ENCODE peak calls at places on chromosomes 13 and 19, in five cellular contexts. One of them, this sample, is unnamed.
A peak's percentile ranks its signal among the peaks of the same experiment; 100 is the strongest.

GRCh38 chr19:15404097-15404779 is 14.6 kb downstream of the AKAP8L start:
- DNase-seq in fibroblast of lung: no peak
- DNase-seq in uterus: no peak
- DNase-seq in OCI-LY7: no peak
- DNase-seq in cardiac fibroblast: no peak
- DNase-seq in this sample: no peak

GRCh38 chr13:51027644-51028043 is 83.4 kb downstream of the C13orf42 start:
- DNase-seq in OCI-LY7: no peak
- DNase-seq in fibroblast of lung: no peak
- DNase-seq in uterus: no peak
- DNase-seq in cardiac fibroblast: no peak
- DNase-seq in this sample: no peak

GRCh38 chr19:1079566-1080111 is 12.7 kb downstream of the ARHGAP45 start:
- DNase-seq in uterus: no peak
- DNase-seq in fibroblast of lung: no peak
- DNase-seq in cardiac fibroblast: no peak
- DNase-seq in OCI-LY7: no peak
- DNase-seq in this sample: no peak

GRCh38 chr19:38743394-38744297 is 628 bp downstream of the CAPN12 start:
- DNase-seq in uterus: no peak
- DNase-seq in OCI-LY7: no peak
- DNase-seq in fibroblast of lung: no peak
- DNase-seq in cardiac fibroblast: no peak
- DNase-seq in this sample: no peak

GRCh38 chr13:102707465-102707864 is 12.6 kb upstream of the METTL21C start:
- DNase-seq in cardiac fibroblast: peak; percentile 68
- DNase-seq in uterus: no peak
- DNase-seq in OCI-LY7: no peak
- DNase-seq in fibroblast of lung: peak; percentile 91
- DNase-seq in this sample: peak; percentile 65

GRCh38 chr19:5083547-5083965 is 114.6 kb downstream of the KDM4B start:
- DNase-seq in OCI-LY7: no peak
- DNase-seq in cardiac fibroblast: no peak
- DNase-seq in fibroblast of lung: no peak
- DNase-seq in uterus: peak; percentile 64
- DNase-seq in this sample: no peak

GRCh38 chr13:84208251-84208650 is 326.0 kb upstream of the SLITRK1 start:
- DNase-seq in OCI-LY7: no peak
- DNase-seq in fibroblast of lung: no peak
- DNase-seq in cardiac fibroblast: no peak
- DNase-seq in uterus: no peak
- DNase-seq in this sample: no peak

GRCh38 chr19:40921005-40921897 is 39.2 kb upstream of the CYP2A7 start:
- DNase-seq in cardiac fibroblast: no peak
- DNase-seq in OCI-LY7: no peak
- DNase-seq in fibroblast of lung: no peak
- DNase-seq in uterus: no peak
- DNase-seq in this sample: no peak

GRCh38 chr13:61918841-61919240 is 503.2 kb upstream of the PCDH20 start:
- DNase-seq in OCI-LY7: no peak
- DNase-seq in fibroblast of lung: no peak
- DNase-seq in cardiac fibroblast: no peak
- DNase-seq in uterus: no peak
- DNase-seq in this sample: no peak

GRCh38 chr19:38251564-38252051 is 4.6 kb downstream of the PPP1R14A start:
- DNase-seq in OCI-LY7: no peak
- DNase-seq in uterus: peak; percentile 55
- DNase-seq in fibroblast of lung: no peak
- DNase-seq in cardiac fibroblast: peak; percentile 40
- DNase-seq in this sample: no peak

GRCh38 chr13:42329239-42329638 is 57.3 kb downstream of the AKAP11 start:
- DNase-seq in cardiac fibroblast: no peak
- DNase-seq in uterus: no peak
- DNase-seq in OCI-LY7: no peak
- DNase-seq in fibroblast of lung: no peak
- DNase-seq in this sample: no peak

GRCh38 chr19:7603919-7604318 is 8.3 kb downstream of the CAMSAP3 start:
- DNase-seq in cardiac fibroblast: no peak
- DNase-seq in uterus: no peak
- DNase-seq in fibroblast of lung: no peak
- DNase-seq in OCI-LY7: no peak
- DNase-seq in this sample: no peak

GRCh38 chr13:33676045-33676699 is 141.8 kb upstream of the RFC3 start:
- DNase-seq in cardiac fibroblast: peak; percentile 22
- DNase-seq in fibroblast of lung: no peak
- DNase-seq in uterus: no peak
- DNase-seq in OCI-LY7: no peak
- DNase-seq in this sample: no peak

GRCh38 chr19:11191934-11192333 is 5.4 kb downstream of the KANK2 start:
- DNase-seq in cardiac fibroblast: no peak
- DNase-seq in fibroblast of lung: no peak
- DNase-seq in uterus: no peak
- DNase-seq in OCI-LY7: peak; percentile 96
- DNase-seq in this sample: no peak

GRCh38 chr19:5958074-5958850 is 19.7 kb downstream of the RANBP3 start:
- DNase-seq in fibroblast of lung: no peak
- DNase-seq in uterus: no peak
- DNase-seq in cardiac fibroblast: no peak
- DNase-seq in OCI-LY7: no peak
- DNase-seq in this sample: no peak

GRCh38 chr13:112181336-112182051 is 114.5 kb downstream of the SOX1 start:
- DNase-seq in OCI-LY7: no peak
- DNase-seq in cardiac fibroblast: no peak
- DNase-seq in fibroblast of lung: no peak
- DNase-seq in uterus: no peak
- DNase-seq in this sample: no peak

GRCh38 chr13:44188257-44188656 is 185.4 kb upstream of the SERP2 start:
- DNase-seq in OCI-LY7: no peak
- DNase-seq in cardiac fibroblast: peak; percentile 72
- DNase-seq in fibroblast of lung: peak; percentile 74
- DNase-seq in uterus: no peak
- DNase-seq in this sample: no peak

GRCh38 chr19:7888145-7888825 is at the start of gene LRRC8E:
- DNase-seq in uterus: no peak
- DNase-seq in cardiac fibroblast: peak; percentile 62
- DNase-seq in fibroblast of lung: peak; percentile 72
- DNase-seq in OCI-LY7: no peak
- DNase-seq in this sample: peak; percentile 27

DNA sequence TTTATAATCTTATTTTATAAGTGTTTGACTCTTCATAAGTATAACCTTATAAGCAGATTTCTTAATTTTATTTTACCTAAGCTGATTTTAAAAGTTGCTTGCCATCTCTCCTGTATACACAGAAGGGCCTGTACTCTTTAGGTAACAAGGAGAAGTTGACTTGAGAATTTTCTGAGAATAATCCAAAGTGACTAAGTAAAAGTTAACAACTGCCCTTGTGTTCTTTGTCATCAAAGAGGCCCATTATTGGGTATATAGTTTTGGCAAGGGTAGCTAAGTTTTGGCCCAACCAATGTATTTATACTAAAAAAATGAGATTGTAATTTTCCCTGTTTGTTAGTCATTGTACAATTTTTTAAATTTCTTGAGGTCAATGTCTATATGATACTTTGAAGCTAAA is 3.2 kb downstream of the LCP1 start:
- DNase-seq in OCI-LY7: no peak
- DNase-seq in uterus: no peak
- DNase-seq in cardiac fibroblast: no peak
- DNase-seq in fibroblast of lung: no peak
- DNase-seq in this sample: no peak
- H3K4me3 ChIP-seq in OCI-LY7: peak overlapping the region; percentile 92
- H3K4me3 ChIP-seq in uterus: no peak overlapping the region
- H3K4me3 ChIP-seq in cardiac fibroblast: no peak overlapping the region
- H3K4me3 ChIP-seq in fibroblast of lung: no peak overlapping the region
- H3K4me3 ChIP-seq in this sample: no peak overlapping the region

GRCh38 chr13:70623260-70623659 is 515.0 kb upstream of the KLHL1 start:
- DNase-seq in OCI-LY7: peak; percentile 9
- DNase-seq in fibroblast of lung: peak; percentile 3
- DNase-seq in cardiac fibroblast: peak; percentile 31
- DNase-seq in uterus: no peak
- DNase-seq in this sample: no peak
- TF ChIP-seq CTCF in OCI-LY7: peak; percentile 83
- TF ChIP-seq CTCF in fibroblast of lung: no peak
- TF ChIP-seq CTCF in cardiac fibroblast: peak; percentile 24
- TF ChIP-seq CTCF in uterus: no peak
- TF ChIP-seq CTCF in this sample: no peak

GRCh38 chr13:23751195-23751594 is 138.0 kb downstream of the MIPEP start:
- DNase-seq in uterus: no peak
- DNase-seq in fibroblast of lung: peak; percentile 33
- DNase-seq in OCI-LY7: no peak
- DNase-seq in cardiac fibroblast: peak; percentile 64
- DNase-seq in this sample: no peak

GRCh38 chr13:23755040-23755439 is 134.2 kb downstream of the MIPEP start:
- DNase-seq in cardiac fibroblast: no peak
- DNase-seq in fibroblast of lung: no peak
- DNase-seq in OCI-LY7: no peak
- DNase-seq in uterus: no peak
- DNase-seq in this sample: no peak

GRCh38 chr13:23752111-23753001 is 136.8 kb downstream of the MIPEP start:
- DNase-seq in uterus: no peak
- DNase-seq in cardiac fibroblast: peak; percentile 53
- DNase-seq in fibroblast of lung: no peak
- DNase-seq in OCI-LY7: peak; percentile 41
- DNase-seq in this sample: no peak

GRCh38 chr13:23753523-23753922 is 135.7 kb downstream of the MIPEP start:
- DNase-seq in fibroblast of lung: peak; percentile 53
- DNase-seq in cardiac fibroblast: peak; percentile 75
- DNase-seq in uterus: no peak
- DNase-seq in OCI-LY7: no peak
- DNase-seq in this sample: peak; percentile 8

DNA sequence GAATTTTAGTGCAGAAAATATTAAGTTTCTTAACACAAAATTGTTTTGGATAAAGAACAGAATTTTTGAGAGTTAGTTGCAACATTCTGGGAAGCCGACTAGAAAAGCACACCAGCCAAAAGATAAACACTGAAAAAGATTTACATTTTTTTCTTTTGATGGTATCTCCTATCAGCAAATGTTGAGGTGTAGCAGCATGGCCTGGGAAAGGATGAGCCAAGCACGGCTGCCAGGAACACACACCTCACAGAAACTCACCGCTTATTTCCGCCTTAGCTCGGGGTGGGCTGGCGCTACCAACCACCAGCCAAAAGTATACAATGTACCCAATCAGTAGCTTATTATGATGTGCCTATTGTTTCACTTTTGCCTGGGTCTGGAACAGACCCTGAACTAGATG is 134.7 kb downstream of the MIPEP start:
- DNase-seq in uterus: no peak
- DNase-seq in fibroblast of lung: no peak
- DNase-seq in OCI-LY7: no peak
- DNase-seq in cardiac fibroblast: no peak
- DNase-seq in this sample: no peak
- H3K4me3 ChIP-seq in uterus: no peak overlapping the region
- H3K4me3 ChIP-seq in fibroblast of lung: no peak overlapping the region
- H3K4me3 ChIP-seq in OCI-LY7: no peak overlapping the region
- H3K4me3 ChIP-seq in cardiac fibroblast: no peak overlapping the region
- H3K4me3 ChIP-seq in this sample: no peak overlapping the region

DNA sequence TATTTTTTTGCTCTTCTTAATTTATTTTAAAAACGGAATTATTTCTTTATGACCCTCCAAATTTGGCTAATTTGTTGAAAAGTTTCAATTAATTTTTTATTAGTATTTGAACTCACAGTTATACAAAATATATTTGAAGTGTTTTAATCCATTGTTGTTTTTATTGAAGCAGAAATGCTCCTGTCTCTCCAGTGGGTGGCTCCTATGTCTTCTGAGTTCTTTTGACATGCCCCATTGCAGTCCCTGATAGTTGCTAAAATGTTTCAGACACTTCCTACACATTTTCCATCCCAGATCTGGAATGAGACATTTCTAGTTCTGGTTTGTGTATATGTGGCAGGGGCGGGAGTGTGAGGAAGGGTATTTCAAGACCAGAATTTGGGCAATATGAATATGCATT is 579.4 kb upstream of the PRR20A start:
- DNase-seq in fibroblast of lung: no peak
- DNase-seq in cardiac fibroblast: no peak
- DNase-seq in uterus: no peak
- DNase-seq in OCI-LY7: no peak
- DNase-seq in this sample: no peak
- TF ChIP-seq CTCF in fibroblast of lung: no peak
- TF ChIP-seq CTCF in cardiac fibroblast: no peak
- TF ChIP-seq CTCF in uterus: no peak
- TF ChIP-seq CTCF in OCI-LY7: no peak
- TF ChIP-seq CTCF in this sample: no peak

GRCh38 chr19:49155005-49155826 is at the start of gene HRC:
- DNase-seq in cardiac fibroblast: no peak
- DNase-seq in uterus: no peak
- DNase-seq in OCI-LY7: no peak
- DNase-seq in fibroblast of lung: no peak
- DNase-seq in this sample: no peak
- H3K4me3 ChIP-seq in cardiac fibroblast: no peak within 1 kb of the TSS
- H3K4me3 ChIP-seq in uterus: no peak within 1 kb of the TSS
- H3K4me3 ChIP-seq in OCI-LY7: no peak within 1 kb of the TSS
- H3K4me3 ChIP-seq in fibroblast of lung: no peak within 1 kb of the TSS
- H3K4me3 ChIP-seq in this sample: no peak within 1 kb of the TSS

DNA sequence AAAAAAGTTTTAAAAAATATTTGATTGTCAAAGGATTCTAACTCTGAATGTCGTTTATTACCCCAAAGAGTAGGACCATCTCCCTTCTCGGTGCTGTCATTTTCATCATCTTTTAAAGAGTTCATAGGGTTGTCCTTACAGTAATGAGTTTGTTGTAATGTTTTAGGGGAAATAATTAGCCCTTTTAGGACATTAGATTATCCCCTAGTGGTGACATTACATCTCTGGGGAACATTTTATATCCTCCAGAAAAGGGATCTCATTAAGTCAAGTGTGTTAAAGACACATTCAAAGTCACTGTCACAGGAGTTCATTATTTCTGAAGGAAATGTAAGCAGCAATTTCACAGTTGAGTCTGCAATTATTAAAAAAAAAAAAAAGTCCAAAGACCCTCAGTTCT is 99.3 kb upstream of the GJB6 start:
- DNase-seq in cardiac fibroblast: no peak
- DNase-seq in fibroblast of lung: no peak
- DNase-seq in OCI-LY7: no peak
- DNase-seq in uterus: no peak
- DNase-seq in this sample: no peak
- TF ChIP-seq CTCF in cardiac fibroblast: no peak
- TF ChIP-seq CTCF in fibroblast of lung: no peak
- TF ChIP-seq CTCF in OCI-LY7: peak; percentile 18
- TF ChIP-seq CTCF in uterus: no peak
- TF ChIP-seq CTCF in this sample: no peak

DNA sequence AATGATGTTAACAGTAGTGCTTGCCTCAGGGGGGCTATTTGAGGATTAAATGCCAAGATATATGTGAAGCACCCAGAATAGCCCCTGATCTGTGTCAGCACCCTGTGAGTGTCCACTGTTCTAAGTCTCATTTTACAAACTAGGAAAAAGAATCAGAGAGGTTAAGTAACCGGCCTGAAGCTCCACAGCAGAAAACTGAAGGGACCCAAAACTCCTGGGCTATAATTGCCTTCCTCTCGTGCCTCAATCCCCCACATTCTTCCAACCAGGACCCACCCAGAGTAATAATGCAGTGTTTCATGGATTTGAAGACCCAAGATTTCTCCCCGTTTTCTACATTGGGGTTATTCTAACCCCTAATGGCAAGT is 2.3 kb downstream of the PVR start:
- DNase-seq in uterus: no peak
- DNase-seq in cardiac fibroblast: no peak
- DNase-seq in fibroblast of lung: no peak
- DNase-seq in OCI-LY7: no peak
- DNase-seq in this sample: no peak
- H3K4me3 ChIP-seq in uterus: no peak overlapping the region
- H3K4me3 ChIP-seq in cardiac fibroblast: no peak overlapping the region
- H3K4me3 ChIP-seq in fibroblast of lung: peak overlapping the region; percentile 60
- H3K4me3 ChIP-seq in OCI-LY7: no peak overlapping the region
- H3K4me3 ChIP-seq in this sample: no peak overlapping the region

GRCh38 chr19:17703823-17704463 is 15.3 kb upstream of the MAP1S start:
- DNase-seq in uterus: no peak
- DNase-seq in fibroblast of lung: peak; percentile 43
- DNase-seq in OCI-LY7: peak; percentile 75
- DNase-seq in cardiac fibroblast: peak; percentile 70
- DNase-seq in this sample: no peak
- TF ChIP-seq CTCF in uterus: peak; percentile 52
- TF ChIP-seq CTCF in fibroblast of lung: peak; percentile 67
- TF ChIP-seq CTCF in OCI-LY7: peak; percentile 98
- TF ChIP-seq CTCF in cardiac fibroblast: peak; percentile 90
- TF ChIP-seq CTCF in this sample: peak; percentile 65